ENCODE peak calls at places on chromosomes 4 and X, in five cellular contexts. J, B, H, F and Z are unnamed samples.

GRCh38 chrX:129158505-129158904 is 364.8 kb downstream of the SMARCA1 start:
- DNase-seq in H (no peak), F (no peak), J (no peak), B (no peak), Z (no peak)

GRCh38 chr4:67568820-67569219 is 10.3 kb downstream of the STAP1 start:
- DNase-seq in H (no peak), F (no peak), B (no peak), J (no peak), Z (no peak)

GRCh38 chrX:23883737-23884354 is 23.9 kb downstream of the APOO start:
- DNase-seq in B (peak; percentile 86), H (peak; percentile 23), F (no peak), J (no peak), Z (no peak)

GRCh38 chr4:163681208-163681821 is 186.8 kb downstream of the TMA16 start:
- DNase-seq in F (peak; percentile 9), H (no peak), J (no peak), B (peak; percentile 30), Z (no peak)

GRCh38 chr4:145451895-145452294 is 29.8 kb upstream of the SMAD1 start:
- DNase-seq in B (no peak), H (no peak), J (no peak), F (no peak), Z (no peak)

GRCh38 chrX:2539586-2539985 is 38.8 kb upstream of the DHRSX start:
- DNase-seq in B (no peak), F (no peak), J (no peak), H (peak; percentile 75), Z (no peak)

GRCh38 chrX:25013593-25014365 is 2.0 kb downstream of the ARX start:
- DNase-seq in F (no peak), J (no peak), B (no peak), H (no peak), Z (no peak)

GRCh38 chrX:7706032-7706431 is 136.9 kb upstream of the VCX start:
- DNase-seq in H (no peak), B (no peak), J (no peak), F (no peak), Z (no peak)

GRCh38 chrX:53288173-53288572 is 6.8 kb upstream of the IQSEC2 start:
- DNase-seq in J (no peak), H (no peak), B (peak; percentile 33), F (peak; percentile 52), Z (peak; percentile 60)

GRCh38 chrX:20228245-20228644 is 38.5 kb downstream of the RPS6KA3 start:
- DNase-seq in F (no peak), H (no peak), B (no peak), J (no peak), Z (no peak)

GRCh38 chr4:53917719-53918118 is 146.7 kb downstream of the CHIC2 start:
- DNase-seq in F (no peak), J (no peak), B (no peak), H (peak; percentile 69), Z (no peak)

GRCh38 chrX:15143050-15143824 is 126.6 kb downstream of the ASB9 start:
- DNase-seq in J (no peak), H (peak; percentile 1), B (peak; percentile 22), F (peak; percentile 14), Z (peak; percentile 37)

GRCh38 chrX:21993265-21993664 is 38.9 kb upstream of the PHEX start:
- DNase-seq in B (no peak), F (no peak), H (no peak), J (no peak), Z (no peak)

GRCh38 chr4:30757357-30757756 is 37.2 kb downstream of the PCDH7 start:
- DNase-seq in J (no peak), H (peak; percentile 9), B (peak; percentile 75), F (no peak), Z (no peak)

GRCh38 chr4:66169341-66169740 is 499.1 kb upstream of the EPHA5 start:
- DNase-seq in B (peak; percentile 20), J (no peak), F (no peak), H (no peak), Z (no peak)

GRCh38 chrX:96564595-96564994 is 120.0 kb upstream of the DIAPH2 start:
- DNase-seq in F (no peak), H (no peak), J (no peak), B (peak; percentile 44), Z (no peak)

GRCh38 chr4:185912779-185913178 is 100.8 kb upstream of the SORBS2 start:
- DNase-seq in F (no peak), J (no peak), B (no peak), H (no peak), Z (no peak)

GRCh38 chrX:48649109-48649508 is 34.5 kb upstream of the WAS start:
- DNase-seq in B (peak; percentile 34), H (no peak), F (no peak), J (no peak), Z (no peak)

GRCh38 chrX:4547218-4547836 is 833.9 kb upstream of the PRKX start:
- DNase-seq in F (peak; percentile 46), J (no peak), B (peak; percentile 32), H (peak; percentile 19), Z (peak; percentile 61)

GRCh38 chr4:86834901-86835300 is 14.3 kb downstream of the SLC10A6 start:
- DNase-seq in J (no peak), H (no peak), F (no peak), B (peak; percentile 89), Z (no peak)

GRCh38 chr4:150209140-150209829 is 131.0 kb downstream of the DCLK2 start:
- DNase-seq in F (peak; percentile 14), J (no peak), B (peak; percentile 69), H (peak; percentile 79), Z (peak; percentile 59)

GRCh38 chr4:8537041-8537461 is 43.1 kb upstream of the GPR78 start:
- DNase-seq in B (peak; percentile 86), J (no peak), H (no peak), F (no peak), Z (no peak)

GRCh38 chr4:138919094-138919936 is 96.3 kb upstream of the NOCT start:
- DNase-seq in F (peak; percentile 69), H (peak; percentile 79), J (no peak), B (peak; percentile 83), Z (peak; percentile 86)

GRCh38 chr4:75180790-75181776 is 248.2 kb downstream of the PARM1 start:
- DNase-seq in B (peak; percentile 63), F (no peak), J (no peak), H (peak; percentile 58), Z (peak; percentile 42)

GRCh38 chrX:139932901-139933796 is at the start of gene ATP11C:
- DNase-seq in B (peak; percentile 87), F (peak; percentile 74), J (peak; percentile 56), H (peak; percentile 51), Z (peak; percentile 82)

GRCh38 chr4:20760053-20760452 is 59.8 kb downstream of the PACRGL start:
- DNase-seq in F (no peak), B (no peak), H (no peak), J (no peak), Z (peak; percentile 28)

GRCh38 chr4:8920289-8920965 is 48.8 kb upstream of the HMX1 start:
- DNase-seq in B (no peak), F (no peak), J (no peak), H (no peak), Z (no peak)

GRCh38 chrX:28851871-28852270 is 264.6 kb downstream of the IL1RAPL1 start:
- DNase-seq in J (no peak), F (no peak), H (no peak), B (no peak), Z (no peak)

GRCh38 chrX:154602226-154602625 is 16.9 kb downstream of the CTAG1B start:
- DNase-seq in J (no peak), H (no peak), F (no peak), B (no peak), Z (no peak)

DNA sequence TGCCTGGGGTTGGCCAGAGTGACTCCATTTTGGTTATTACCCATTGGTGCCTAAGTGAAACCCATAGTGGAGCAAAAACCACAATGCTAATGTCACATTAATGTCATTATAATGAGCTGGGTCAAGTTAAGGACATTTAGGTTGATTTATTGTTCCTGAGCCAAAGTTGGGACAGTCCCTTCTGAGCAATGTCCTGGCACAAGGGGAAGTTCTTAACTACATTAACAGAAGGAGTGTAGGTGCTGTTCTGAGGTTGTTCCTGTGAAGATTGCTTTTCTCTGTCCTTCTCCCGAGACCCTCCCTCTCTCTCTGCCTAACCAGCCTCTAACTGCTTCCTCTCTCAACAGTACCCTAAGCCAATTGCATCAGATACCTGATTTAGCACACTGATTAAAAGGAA is 1956.8 kb upstream of the PCDH10 start:
- DNase-seq in B (no peak), H (no peak), F (no peak), J (no peak), Z (no peak)
- H2BK12ac ChIP-seq in B (no peak overlapping the region), H (no peak overlapping the region), F (no peak overlapping the region), J (no peak overlapping the region), Z (no peak overlapping the region)

DNA sequence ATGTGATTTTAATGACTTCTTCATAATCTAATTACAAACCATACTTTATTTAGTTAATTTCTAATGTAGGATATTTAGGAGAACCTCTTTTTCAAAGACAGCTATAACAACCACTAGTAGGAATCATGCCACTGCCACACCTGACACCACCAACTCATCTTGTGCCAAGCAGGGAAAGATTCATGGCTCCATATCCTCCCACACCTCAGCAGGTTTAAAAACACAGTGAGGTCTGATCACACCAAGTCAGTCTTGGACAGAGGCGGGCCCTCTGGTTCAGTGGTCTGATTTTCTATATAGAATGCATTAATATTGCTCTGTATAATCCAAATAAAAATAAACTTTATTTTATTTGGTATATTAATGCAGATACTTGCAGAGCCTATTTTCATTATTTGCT is 227.7 kb upstream of the TTC29 start:
- DNase-seq in F (no peak), H (no peak), J (no peak), B (no peak), Z (no peak)
- H2BK12ac ChIP-seq in F (no peak overlapping the region), H (no peak overlapping the region), J (no peak overlapping the region), B (no peak overlapping the region), Z (no peak overlapping the region)

DNA sequence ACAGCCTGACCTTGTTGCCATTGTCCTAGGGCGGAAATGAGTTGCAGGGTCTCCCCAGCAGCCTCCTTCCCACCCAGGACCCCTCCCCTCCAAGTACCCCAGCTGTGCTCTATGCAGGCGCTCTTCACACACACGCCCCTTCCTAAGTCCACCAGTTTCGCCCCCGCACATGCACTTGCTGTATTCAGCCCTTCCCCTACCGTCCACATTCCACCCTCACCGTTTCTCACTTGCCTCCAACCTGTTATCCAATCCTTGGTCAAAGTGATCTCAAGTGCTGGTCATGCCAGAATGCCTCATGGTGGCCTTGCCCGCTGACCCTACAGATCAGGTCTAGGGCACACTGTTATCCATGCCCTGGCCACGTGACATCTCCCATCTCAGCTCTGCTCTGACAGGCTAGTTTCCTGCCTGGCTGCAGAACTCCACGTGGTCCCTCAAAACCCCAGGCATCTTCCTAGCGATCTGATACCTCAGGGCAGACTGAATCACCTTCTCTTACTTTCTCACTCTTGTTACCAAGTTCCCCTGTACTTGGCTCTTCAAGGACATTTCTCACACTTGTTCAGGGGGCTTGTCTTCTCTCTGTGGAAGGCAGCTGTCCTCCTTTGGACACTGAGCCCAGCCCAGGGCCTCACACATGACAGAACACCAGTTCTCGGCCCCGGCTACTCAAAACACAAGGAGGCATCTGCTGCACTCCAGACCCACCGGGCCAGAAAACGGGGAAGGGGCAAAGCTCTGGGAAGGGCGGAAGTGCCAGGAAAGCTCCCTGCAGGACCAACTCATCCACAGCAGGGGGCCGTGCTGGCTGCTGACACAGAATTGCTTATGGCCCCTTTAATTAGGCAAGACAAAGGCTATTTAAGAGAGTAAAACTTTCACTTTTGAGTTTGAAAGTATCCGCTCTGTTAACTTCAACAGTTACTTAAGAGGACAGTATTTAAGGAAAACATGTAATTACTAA is 39.9 kb downstream of the NSG1 start:
- DNase-seq in J (peak; percentile 79), F (peak; percentile 17), B (peak; percentile 48), H (no peak), Z (peak; percentile 85)
- H2BK12ac ChIP-seq in J (peak overlapping the region; percentile 90), F (no peak overlapping the region), B (no peak overlapping the region), H (peak overlapping the region; percentile 20), Z (no peak overlapping the region)

DNA sequence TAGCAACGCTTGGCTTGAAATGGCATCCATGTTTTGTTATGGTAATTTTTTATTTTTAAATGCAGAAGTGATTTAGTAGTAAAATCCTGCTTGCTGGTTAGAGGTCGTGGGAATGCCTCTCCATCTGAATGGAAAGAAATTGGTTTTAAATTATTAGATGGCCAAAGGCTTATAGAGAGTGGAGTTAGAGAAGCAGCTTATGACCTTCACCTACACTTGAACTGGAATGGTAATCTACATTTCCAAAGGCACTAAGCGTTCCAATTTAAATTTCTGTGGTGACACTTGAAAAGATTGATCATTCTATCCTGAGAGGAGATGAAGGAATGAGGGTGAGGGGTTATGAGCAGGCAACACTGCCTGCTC is 280.7 kb downstream of the RAPGEF2 start:
- DNase-seq in J (peak; percentile 77), F (no peak), B (no peak), H (no peak), Z (no peak)
- H2BK12ac ChIP-seq in J (no peak overlapping the region), F (no peak overlapping the region), B (no peak overlapping the region), H (no peak overlapping the region), Z (no peak overlapping the region)